ENCODE peak calls at places on chromosomes 2 and 18, in seven cellular contexts. E is mammary epithelial cell, M is T-cell, A is fibroblast of gingiva, G is ELR, U is HCT116, C is OCI-LY7. I is an unnamed sample.

GRCh38 chr2:12006841-12007240 is 260.4 kb downstream of the LPIN1 start:
- DNase-seq in A (no peak), E (no peak), G (peak), U (no peak), M (no peak), C (no peak), I (peak)

GRCh38 chr2:59177748-59178147 is 936.6 kb upstream of the FANCL start:
- DNase-seq in C (no peak), A (no peak), M (no peak), G (no peak), E (no peak), U (no peak), I (no peak)

GRCh38 chr2:180524458-180524857 is 455.9 kb upstream of the UBE2E3 start:
- DNase-seq in A (peak), C (no peak), G (peak), U (no peak), M (no peak), E (no peak), I (peak)

GRCh38 chr2:101199153-101199810 is 48.1 kb upstream of the TBC1D8 start:
- DNase-seq in G (peak), U (no peak), E (peak), C (no peak), M (no peak), A (peak), I (no peak)

GRCh38 chr2:236965021-236965840 is 120.5 kb upstream of the COPS8 start:
- DNase-seq in A (no peak), G (no peak), C (no peak), U (no peak), E (peak), M (no peak), I (no peak)

GRCh38 chr18:3069671-3070433 is 56.9 kb upstream of the LPIN2 start:
- DNase-seq in U (no peak), E (no peak), A (no peak), G (no peak), M (no peak), C (no peak), I (no peak)

GRCh38 chr2:118179445-118179844 is 91.2 kb downstream of the INSIG2 start:
- DNase-seq in M (no peak), A (no peak), C (no peak), U (no peak), E (no peak), G (no peak), I (no peak)

GRCh38 chr2:5766621-5767020 is 74.4 kb downstream of the SOX11 start:
- DNase-seq in G (no peak), C (no peak), A (no peak), M (no peak), E (no peak), U (no peak), I (peak)

GRCh38 chr18:25349131-25349925 is 2.6 kb downstream of the ZNF521 start:
- DNase-seq in C (no peak), U (no peak), M (no peak), E (no peak), G (peak), A (peak), I (peak)

GRCh38 chr2:437772-438393 is 150.0 kb upstream of the ALKAL2 start:
- DNase-seq in M (peak), A (no peak), U (no peak), E (no peak), G (no peak), C (peak), I (no peak)

GRCh38 chr2:67612576-67612981 is 215.4 kb downstream of the ETAA1 start:
- DNase-seq in M (no peak), E (no peak), C (no peak), U (no peak), A (peak), G (no peak), I (no peak)

GRCh38 chr2:51013060-51013746 is 18.7 kb downstream of the NRXN1 start:
- DNase-seq in A (peak), M (no peak), U (peak), E (peak), G (no peak), C (peak), I (no peak)

GRCh38 chr18:61752973-61753372 is 139.8 kb downstream of the RNF152 start:
- DNase-seq in M (no peak), A (no peak), C (no peak), E (no peak), U (no peak), G (no peak), I (no peak)

GRCh38 chr2:145530653-145531052 is 1010.7 kb upstream of the ZEB2 start:
- DNase-seq in U (no peak), A (no peak), E (peak), M (no peak), C (no peak), G (peak), I (no peak)

GRCh38 chr2:1162768-1163584 is 212.3 kb downstream of the SNTG2 start:
- DNase-seq in E (no peak), A (no peak), G (peak), M (peak), C (peak), U (no peak), I (peak)

GRCh38 chr18:33594799-33595198 is 16.8 kb downstream of the ASXL3 start:
- DNase-seq in U (no peak), E (no peak), A (no peak), M (no peak), C (no peak), G (no peak), I (no peak)

GRCh38 chr18:9849407-9849961 is 36.3 kb upstream of the TXNDC2 start:
- DNase-seq in U (no peak), C (no peak), G (no peak), M (no peak), E (no peak), A (no peak), I (no peak)

GRCh38 chr2:240630771-240631560 is 5.7 kb downstream of the GPR35 start:
- DNase-seq in U (no peak), G (no peak), E (no peak), A (no peak), C (no peak), M (no peak), I (no peak)

GRCh38 chr18:65990174-65990690 is 239.4 kb downstream of the CDH7 start:
- DNase-seq in E (no peak), A (no peak), M (no peak), U (no peak), G (no peak), C (no peak), I (no peak)

GRCh38 chr18:35110554-35111058 is 69.4 kb downstream of the MAPRE2 start:
- DNase-seq in A (no peak), E (no peak), U (no peak), C (no peak), G (no peak), M (no peak), I (peak)

GRCh38 chr2:89842180-89842908 is 1150.9 kb downstream of the RPIA start:
- DNase-seq in G (no peak), E (no peak), M (no peak), A (no peak), U (no peak), C (no peak), I (no peak)

GRCh38 chr2:56239437-56239836 is 55.6 kb downstream of the CCDC85A start:
- DNase-seq in M (no peak), A (no peak), U (no peak), E (peak), C (no peak), G (peak), I (peak)

GRCh38 chr18:46660955-46661749 is 4.1 kb upstream of the LOXHD1 start:
- DNase-seq in E (no peak), U (no peak), C (no peak), M (no peak), A (peak), G (peak), I (peak)